ENCODE peak calls at places on chromosomes 13 and 19, in four cellular contexts. One of them, this sample, is unnamed.

GRCh38 chr19:19405919-19406877 is 723 bp downstream of the GATAD2A start:
- DNase-seq in HS-27A: no peak
- DNase-seq in activated CD4-positive, alpha-beta T cell treated with anti-CD3 and anti-CD28 coated beads, Interleukin-2, amount 50 U/mL, for 48 hours: peak; percentile 70
- DNase-seq in stimulated activated CD4-positive, alpha-beta T cell treated with anti-CD3 and anti-CD28 coated beads, Interleukin-4, amount 100 ng/mL, for 4 hours: peak; percentile 38
- DNase-seq in this sample: peak; percentile 58

GRCh38 chr19:48982280-48982679 is 10.8 kb downstream of the GYS1 start:
- DNase-seq in HS-27A: no peak
- DNase-seq in activated CD4-positive, alpha-beta T cell treated with anti-CD3 and anti-CD28 coated beads, Interleukin-2, amount 50 U/mL, for 48 hours: no peak
- DNase-seq in stimulated activated CD4-positive, alpha-beta T cell treated with anti-CD3 and anti-CD28 coated beads, Interleukin-4, amount 100 ng/mL, for 4 hours: no peak
- DNase-seq in this sample: no peak

GRCh38 chr13:35832551-35832950 is 298.6 kb downstream of the DCLK1 start:
- DNase-seq in HS-27A: no peak
- DNase-seq in activated CD4-positive, alpha-beta T cell treated with anti-CD3 and anti-CD28 coated beads, Interleukin-2, amount 50 U/mL, for 48 hours: no peak
- DNase-seq in stimulated activated CD4-positive, alpha-beta T cell treated with anti-CD3 and anti-CD28 coated beads, Interleukin-4, amount 100 ng/mL, for 4 hours: no peak
- DNase-seq in this sample: no peak

GRCh38 chr13:50484472-50485113 is 358.9 kb downstream of the DLEU7 start:
- DNase-seq in HS-27A: no peak
- DNase-seq in activated CD4-positive, alpha-beta T cell treated with anti-CD3 and anti-CD28 coated beads, Interleukin-2, amount 50 U/mL, for 48 hours: no peak
- DNase-seq in stimulated activated CD4-positive, alpha-beta T cell treated with anti-CD3 and anti-CD28 coated beads, Interleukin-4, amount 100 ng/mL, for 4 hours: no peak
- DNase-seq in this sample: no peak

GRCh38 chr13:25210842-25211241 is 38.8 kb upstream of the AMER2 start:
- DNase-seq in HS-27A: no peak
- DNase-seq in activated CD4-positive, alpha-beta T cell treated with anti-CD3 and anti-CD28 coated beads, Interleukin-2, amount 50 U/mL, for 48 hours: no peak
- DNase-seq in stimulated activated CD4-positive, alpha-beta T cell treated with anti-CD3 and anti-CD28 coated beads, Interleukin-4, amount 100 ng/mL, for 4 hours: no peak
- DNase-seq in this sample: no peak

GRCh38 chr19:30691767-30692516 is 319.8 kb downstream of the ZNF536 start:
- DNase-seq in HS-27A: no peak
- DNase-seq in activated CD4-positive, alpha-beta T cell treated with anti-CD3 and anti-CD28 coated beads, Interleukin-2, amount 50 U/mL, for 48 hours: no peak
- DNase-seq in stimulated activated CD4-positive, alpha-beta T cell treated with anti-CD3 and anti-CD28 coated beads, Interleukin-4, amount 100 ng/mL, for 4 hours: no peak
- DNase-seq in this sample: no peak

GRCh38 chr19:23887642-23888041 is 27.0 kb upstream of the ZNF726 start:
- DNase-seq in HS-27A: no peak
- DNase-seq in activated CD4-positive, alpha-beta T cell treated with anti-CD3 and anti-CD28 coated beads, Interleukin-2, amount 50 U/mL, for 48 hours: no peak
- DNase-seq in stimulated activated CD4-positive, alpha-beta T cell treated with anti-CD3 and anti-CD28 coated beads, Interleukin-4, amount 100 ng/mL, for 4 hours: no peak
- DNase-seq in this sample: no peak

GRCh38 chr19:39131255-39131755 is 5.7 kb downstream of the PAK4 start:
- DNase-seq in HS-27A: no peak
- DNase-seq in activated CD4-positive, alpha-beta T cell treated with anti-CD3 and anti-CD28 coated beads, Interleukin-2, amount 50 U/mL, for 48 hours: no peak
- DNase-seq in stimulated activated CD4-positive, alpha-beta T cell treated with anti-CD3 and anti-CD28 coated beads, Interleukin-4, amount 100 ng/mL, for 4 hours: no peak
- DNase-seq in this sample: no peak

GRCh38 chr19:54114340-54114826 is 1.1 kb downstream of the TFPT start:
- DNase-seq in HS-27A: no peak
- DNase-seq in activated CD4-positive, alpha-beta T cell treated with anti-CD3 and anti-CD28 coated beads, Interleukin-2, amount 50 U/mL, for 48 hours: peak; percentile 59
- DNase-seq in stimulated activated CD4-positive, alpha-beta T cell treated with anti-CD3 and anti-CD28 coated beads, Interleukin-4, amount 100 ng/mL, for 4 hours: peak; percentile 9
- DNase-seq in this sample: peak; percentile 80

GRCh38 chr19:3544742-3545668 is 6.0 kb downstream of the TEKTIP1 start:
- DNase-seq in HS-27A: no peak
- DNase-seq in activated CD4-positive, alpha-beta T cell treated with anti-CD3 and anti-CD28 coated beads, Interleukin-2, amount 50 U/mL, for 48 hours: peak; percentile 91
- DNase-seq in stimulated activated CD4-positive, alpha-beta T cell treated with anti-CD3 and anti-CD28 coated beads, Interleukin-4, amount 100 ng/mL, for 4 hours: peak; percentile 54
- DNase-seq in this sample: peak; percentile 92

This sample was measured in GM13976.